ENCODE peak calls at places on chromosome 20, in eight cellular contexts. W is ovary, G is stomach, U is heart left ventricle, C is tibial nerve, P is A549, Q is HepG2, S is sigmoid colon. D is an unnamed sample.

GRCh38 chr20:62400021-62400420 is 7.1 kb downstream of the CABLES2 start:
- DNase-seq in W (no peak), G (no peak), U (no peak), C (no peak), P (no peak), Q (no peak), S (no peak), D (no peak)

GRCh38 chr20:11375966-11376365 is 541.7 kb upstream of the BTBD3 start:
- DNase-seq in W (no peak), G (no peak), U (no peak), C (no peak), P (no peak), Q (no peak), S (no peak), D (no peak)

GRCh38 chr20:25259788-25260254 is 11.9 kb downstream of the PYGB start:
- DNase-seq in W (no peak), G (no peak), U (no peak), C (no peak), P (no peak), Q (no peak), S (peak; percentile 22), D (peak; percentile 9)

GRCh38 chr20:62980380-62980960 is 26.3 kb downstream of the BHLHE23 start:
- DNase-seq in W (no peak), G (no peak), U (no peak), C (no peak), P (no peak), Q (no peak), S (no peak), D (no peak)

GRCh38 chr20:4470375-4470774 is 251.3 kb upstream of the PRND start:
- DNase-seq in W (no peak), G (no peak), U (no peak), C (no peak), P (no peak), Q (no peak), S (no peak), D (no peak)

GRCh38 chr20:20019123-20019522 is 2.0 kb downstream of the NAA20 start:
- DNase-seq in W (no peak), G (peak; percentile 63), U (no peak), C (no peak), P (no peak), Q (no peak), S (no peak), D (no peak)

GRCh38 chr20:31472395-31473330 is 2.3 kb downstream of the DEFB124 start:
- DNase-seq in W (no peak), G (no peak), U (peak; percentile 58), C (no peak), P (no peak), Q (no peak), S (no peak), D (no peak)

GRCh38 chr20:63174309-63175030 is 41.5 kb downstream of the YTHDF1 start:
- DNase-seq in W (no peak), G (no peak), U (no peak), C (no peak), P (no peak), Q (no peak), S (no peak), D (no peak)

GRCh38 chr20:35129647-35130069 is 17.5 kb downstream of the EDEM2 start:
- DNase-seq in W (no peak), G (no peak), U (no peak), C (no peak), P (peak; percentile 56), Q (peak; percentile 75), S (no peak), D (no peak)

GRCh38 chr20:52923123-52923543 is 49.0 kb upstream of the TSHZ2 start:
- DNase-seq in W (no peak), G (no peak), U (no peak), C (no peak), P (no peak), Q (no peak), S (no peak), D (peak; percentile 22)

DNA sequence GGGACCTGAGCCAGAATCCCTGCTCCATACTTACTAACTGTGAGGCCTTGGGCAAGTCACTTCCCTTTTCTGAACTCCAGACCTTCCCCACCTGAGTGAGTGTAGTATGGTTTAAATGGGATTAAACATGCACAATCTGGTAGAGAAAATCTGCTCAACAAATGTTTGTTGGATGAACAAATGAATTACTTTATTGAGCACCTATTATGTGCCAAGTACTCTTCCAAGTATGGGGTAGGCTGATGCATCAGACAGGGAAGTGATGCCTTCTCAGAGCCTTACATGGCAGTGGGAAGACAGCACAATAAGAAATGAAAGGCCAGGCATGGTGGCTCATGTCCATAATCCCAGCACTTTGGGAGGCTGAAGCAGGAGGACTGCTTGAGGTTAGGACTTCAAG is 15.0 kb upstream of the LBP start:
- DNase-seq in W (no peak), G (no peak), U (no peak), C (no peak), P (no peak), Q (no peak), S (no peak), D (no peak)
- TF ChIP-seq POLR2A in W (no peak), G (no peak), U (no peak), C (no peak), P (no peak), Q (no peak), S (no peak), D (no peak)

DNA sequence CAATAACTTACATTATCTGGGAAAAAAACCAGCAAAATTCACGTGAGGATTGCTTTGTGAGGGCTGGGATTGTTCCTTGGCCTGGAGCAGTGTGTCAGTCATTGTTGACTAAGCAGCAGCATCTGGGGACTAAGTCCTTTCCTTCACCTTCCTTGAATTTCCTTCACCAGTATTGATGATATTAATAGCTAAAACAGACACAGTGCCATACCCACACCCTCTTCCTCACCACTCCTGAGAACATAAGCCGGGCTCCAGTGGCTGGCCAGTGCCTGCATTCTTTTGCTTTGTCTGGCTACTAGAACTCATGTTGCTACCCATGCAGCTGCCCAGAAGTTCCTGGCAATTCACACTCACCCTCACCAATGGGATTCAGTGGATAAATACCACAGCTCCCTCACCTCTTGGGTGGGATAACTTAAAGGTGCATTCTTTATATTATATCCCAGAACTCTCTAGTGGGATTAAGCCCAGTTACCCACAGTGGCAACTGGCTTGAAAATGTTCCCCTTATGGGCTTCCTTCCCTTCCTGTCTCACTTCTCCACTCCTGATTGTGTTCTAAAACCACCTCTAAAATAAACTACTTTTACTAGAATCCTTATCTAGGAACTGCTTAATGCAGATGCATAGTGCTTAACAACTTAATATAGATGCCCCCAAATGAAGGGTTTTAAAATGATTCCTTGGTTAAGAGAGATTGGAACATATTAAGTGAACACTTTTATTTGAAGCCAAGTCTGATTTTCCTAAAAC is 24.0 kb downstream of the PLCB1 start:
- DNase-seq in W (no peak), G (no peak), U (no peak), C (no peak), P (peak; percentile 44), Q (peak; percentile 47), S (no peak), D (no peak)
- H3K27ac ChIP-seq in W (no peak overlapping the region), G (peak overlapping the region; percentile 61), U (no peak overlapping the region), C (peak overlapping the region; percentile 47), P (peak overlapping the region; percentile 43), Q (peak overlapping the region; percentile 59), S (peak overlapping the region; percentile 46), D (peak overlapping the region; percentile 29)

GRCh38 chr20:49768204-49769124 is 44.2 kb upstream of the SLC9A8 start:
- DNase-seq in W (peak; percentile 53), G (peak; percentile 73), U (peak; percentile 36), C (peak; percentile 41), P (peak; percentile 98), Q (peak; percentile 100), S (peak; percentile 89), D (peak; percentile 85)

GRCh38 chr20:49765413-49765736 is 47.3 kb upstream of the SLC9A8 start:
- DNase-seq in W (no peak), G (no peak), U (no peak), C (no peak), P (no peak), Q (no peak), S (no peak), D (no peak)

GRCh38 chr20:49769125-49769581 is 43.5 kb upstream of the SLC9A8 start:
- DNase-seq in W (no peak), G (no peak), U (no peak), C (no peak), P (no peak), Q (no peak), S (no peak), D (no peak)

GRCh38 chr20:49765846-49766541 is 46.6 kb upstream of the SLC9A8 start:
- DNase-seq in W (no peak), G (no peak), U (no peak), C (no peak), P (no peak), Q (no peak), S (no peak), D (no peak)

GRCh38 chr20:49766979-49767419 is 45.6 kb upstream of the SLC9A8 start:
- DNase-seq in W (no peak), G (no peak), U (no peak), C (no peak), P (peak; percentile 61), Q (no peak), S (no peak), D (no peak)
- H3K4me1 ChIP-seq in W (no peaks in the 10 kb centered on the region), G (peaks cover 34% of the 10 kb centered on the region), U (no peaks in the 10 kb centered on the region), C (no peaks in the 10 kb centered on the region), P (peaks cover 74% of the 10 kb centered on the region), Q (peaks cover 79% of the 10 kb centered on the region), S (peaks cover 16% of the 10 kb centered on the region), D (peaks cover 18% of the 10 kb centered on the region)

DNA sequence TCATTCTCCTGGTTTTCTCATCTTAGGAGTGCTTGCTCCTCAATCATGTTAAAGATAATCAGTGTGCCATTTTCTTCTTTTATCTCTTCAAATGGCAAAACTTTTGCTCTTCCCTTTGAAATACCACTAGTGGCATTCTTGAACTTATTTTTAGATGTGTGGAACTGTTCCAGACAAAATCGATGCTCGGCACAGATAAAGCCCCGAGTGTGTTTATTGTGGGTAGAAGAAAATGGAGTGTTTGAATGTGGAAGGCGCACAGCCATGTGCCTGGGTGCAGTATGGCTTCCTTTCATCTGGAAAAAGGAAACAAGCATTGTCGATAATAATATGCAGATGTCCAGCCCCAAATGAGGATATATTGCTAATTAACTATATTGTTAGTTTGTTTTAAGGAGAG is 42.4 kb downstream of the ISM1 start:
- DNase-seq in W (no peak), G (no peak), U (no peak), C (no peak), P (no peak), Q (no peak), S (no peak), D (no peak)
- TF ChIP-seq POLR2A in W (no peak), G (no peak), U (no peak), C (no peak), P (no peak), Q (no peak), S (no peak), D (no peak)

D was measured in adrenal gland.